ENCODE peak calls at places on chromosome 14, in four cellular contexts. One of them, this sample, is unnamed.

GRCh38 chr14:68231832-68232642 is 412.5 kb downstream of the RAD51B start:
- DNase-seq in stimulated activated CD4-positive, alpha-beta T cell treated with anti-CD3 and anti-CD28 coated beads, Interleukin-12 subunit alpha, Interleukin-12 subunit beta, amount 100 ng/mL, for 48 hours: no peak
- DNase-seq in activated CD4-positive, alpha-beta T cell treated with anti-CD3 and anti-CD28 coated beads, Interleukin-2, amount 50 U/mL, for 1 hour: no peak
- DNase-seq in HCEC 1CT: peak
- DNase-seq in this sample: no peak

GRCh38 chr14:99246536-99247083 is 25.4 kb downstream of the BCL11B start:
- DNase-seq in stimulated activated CD4-positive, alpha-beta T cell treated with anti-CD3 and anti-CD28 coated beads, Interleukin-12 subunit alpha, Interleukin-12 subunit beta, amount 100 ng/mL, for 48 hours: no peak
- DNase-seq in activated CD4-positive, alpha-beta T cell treated with anti-CD3 and anti-CD28 coated beads, Interleukin-2, amount 50 U/mL, for 1 hour: peak
- DNase-seq in HCEC 1CT: no peak
- DNase-seq in this sample: no peak

GRCh38 chr14:95979339-95980042 is 59.7 kb upstream of the C14orf132 start:
- DNase-seq in stimulated activated CD4-positive, alpha-beta T cell treated with anti-CD3 and anti-CD28 coated beads, Interleukin-12 subunit alpha, Interleukin-12 subunit beta, amount 100 ng/mL, for 48 hours: no peak
- DNase-seq in activated CD4-positive, alpha-beta T cell treated with anti-CD3 and anti-CD28 coated beads, Interleukin-2, amount 50 U/mL, for 1 hour: no peak
- DNase-seq in HCEC 1CT: no peak
- DNase-seq in this sample: no peak

GRCh38 chr14:61260939-61261776 is 20.0 kb downstream of the TMEM30B start:
- DNase-seq in stimulated activated CD4-positive, alpha-beta T cell treated with anti-CD3 and anti-CD28 coated beads, Interleukin-12 subunit alpha, Interleukin-12 subunit beta, amount 100 ng/mL, for 48 hours: no peak
- DNase-seq in activated CD4-positive, alpha-beta T cell treated with anti-CD3 and anti-CD28 coated beads, Interleukin-2, amount 50 U/mL, for 1 hour: no peak
- DNase-seq in HCEC 1CT: peak
- DNase-seq in this sample: no peak

GRCh38 chr14:68888025-68888850 is 90.9 kb downstream of the ACTN1 start:
- DNase-seq in stimulated activated CD4-positive, alpha-beta T cell treated with anti-CD3 and anti-CD28 coated beads, Interleukin-12 subunit alpha, Interleukin-12 subunit beta, amount 100 ng/mL, for 48 hours: no peak
- DNase-seq in activated CD4-positive, alpha-beta T cell treated with anti-CD3 and anti-CD28 coated beads, Interleukin-2, amount 50 U/mL, for 1 hour: no peak
- DNase-seq in HCEC 1CT: no peak
- DNase-seq in this sample: no peak

GRCh38 chr14:72810201-72810600 is 83.7 kb downstream of the DPF3 start:
- DNase-seq in stimulated activated CD4-positive, alpha-beta T cell treated with anti-CD3 and anti-CD28 coated beads, Interleukin-12 subunit alpha, Interleukin-12 subunit beta, amount 100 ng/mL, for 48 hours: peak
- DNase-seq in activated CD4-positive, alpha-beta T cell treated with anti-CD3 and anti-CD28 coated beads, Interleukin-2, amount 50 U/mL, for 1 hour: peak
- DNase-seq in HCEC 1CT: no peak
- DNase-seq in this sample: no peak

GRCh38 chr14:95185452-95186392 is 28.4 kb upstream of the DICER1 start:
- DNase-seq in stimulated activated CD4-positive, alpha-beta T cell treated with anti-CD3 and anti-CD28 coated beads, Interleukin-12 subunit alpha, Interleukin-12 subunit beta, amount 100 ng/mL, for 48 hours: no peak
- DNase-seq in activated CD4-positive, alpha-beta T cell treated with anti-CD3 and anti-CD28 coated beads, Interleukin-2, amount 50 U/mL, for 1 hour: no peak
- DNase-seq in HCEC 1CT: peak
- DNase-seq in this sample: no peak

GRCh38 chr14:52879958-52880357 is 70.9 kb downstream of the FERMT2 start:
- DNase-seq in stimulated activated CD4-positive, alpha-beta T cell treated with anti-CD3 and anti-CD28 coated beads, Interleukin-12 subunit alpha, Interleukin-12 subunit beta, amount 100 ng/mL, for 48 hours: no peak
- DNase-seq in activated CD4-positive, alpha-beta T cell treated with anti-CD3 and anti-CD28 coated beads, Interleukin-2, amount 50 U/mL, for 1 hour: no peak
- DNase-seq in HCEC 1CT: peak
- DNase-seq in this sample: no peak

GRCh38 chr14:101108579-101109346 is 205.2 kb upstream of the RTL1 start:
- DNase-seq in stimulated activated CD4-positive, alpha-beta T cell treated with anti-CD3 and anti-CD28 coated beads, Interleukin-12 subunit alpha, Interleukin-12 subunit beta, amount 100 ng/mL, for 48 hours: no peak
- DNase-seq in activated CD4-positive, alpha-beta T cell treated with anti-CD3 and anti-CD28 coated beads, Interleukin-2, amount 50 U/mL, for 1 hour: no peak
- DNase-seq in HCEC 1CT: no peak
- DNase-seq in this sample: no peak

GRCh38 chr14:99432491-99432890 is 48.2 kb downstream of the SETD3 start:
- DNase-seq in stimulated activated CD4-positive, alpha-beta T cell treated with anti-CD3 and anti-CD28 coated beads, Interleukin-12 subunit alpha, Interleukin-12 subunit beta, amount 100 ng/mL, for 48 hours: no peak
- DNase-seq in activated CD4-positive, alpha-beta T cell treated with anti-CD3 and anti-CD28 coated beads, Interleukin-2, amount 50 U/mL, for 1 hour: no peak
- DNase-seq in HCEC 1CT: no peak
- DNase-seq in this sample: no peak

GRCh38 chr14:25349269-25349668 is 299.3 kb upstream of the STXBP6 start:
- DNase-seq in stimulated activated CD4-positive, alpha-beta T cell treated with anti-CD3 and anti-CD28 coated beads, Interleukin-12 subunit alpha, Interleukin-12 subunit beta, amount 100 ng/mL, for 48 hours: no peak
- DNase-seq in activated CD4-positive, alpha-beta T cell treated with anti-CD3 and anti-CD28 coated beads, Interleukin-2, amount 50 U/mL, for 1 hour: no peak
- DNase-seq in HCEC 1CT: no peak
- DNase-seq in this sample: no peak

GRCh38 chr14:52032196-52032865 is 36.5 kb downstream of the NID2 start:
- DNase-seq in stimulated activated CD4-positive, alpha-beta T cell treated with anti-CD3 and anti-CD28 coated beads, Interleukin-12 subunit alpha, Interleukin-12 subunit beta, amount 100 ng/mL, for 48 hours: no peak
- DNase-seq in activated CD4-positive, alpha-beta T cell treated with anti-CD3 and anti-CD28 coated beads, Interleukin-2, amount 50 U/mL, for 1 hour: no peak
- DNase-seq in HCEC 1CT: peak
- DNase-seq in this sample: no peak

GRCh38 chr14:101857226-101857625 is 95.7 kb downstream of the PPP2R5C start:
- DNase-seq in stimulated activated CD4-positive, alpha-beta T cell treated with anti-CD3 and anti-CD28 coated beads, Interleukin-12 subunit alpha, Interleukin-12 subunit beta, amount 100 ng/mL, for 48 hours: no peak
- DNase-seq in activated CD4-positive, alpha-beta T cell treated with anti-CD3 and anti-CD28 coated beads, Interleukin-2, amount 50 U/mL, for 1 hour: no peak
- DNase-seq in HCEC 1CT: no peak
- DNase-seq in this sample: no peak